ENCODE peak calls at places on chromosomes 12 and 14, in seven cellular contexts. B is AG10803, H is cardiac muscle cell, J is AG09309, L is D721Med, S is MCF 10A, E is AG04449. K is an unnamed sample.

GRCh38 chr14:68952544-68953535 is 26.3 kb downstream of the ACTN1 start:
- DNase-seq in B (peak; percentile 83), H (peak; percentile 87), J (no peak), L (no peak), S (peak; percentile 57), E (no peak), K (no peak)

GRCh38 chr14:72699852-72700257 is 194.0 kb downstream of the DPF3 start:
- DNase-seq in B (peak; percentile 96), H (peak; percentile 87), J (peak; percentile 87), L (no peak), S (peak; percentile 76), E (no peak), K (no peak)

GRCh38 chr12:57011438-57012424 is 4.6 kb downstream of the TAC3 start:
- DNase-seq in B (no peak), H (no peak), J (no peak), L (no peak), S (no peak), E (no peak), K (no peak)

GRCh38 chr14:65833256-65833880 is 420.8 kb downstream of the FUT8 start:
- DNase-seq in B (peak; percentile 39), H (no peak), J (no peak), L (no peak), S (no peak), E (no peak), K (no peak)

GRCh38 chr12:57276935-57277563 is 26.1 kb upstream of the STAC3 start:
- DNase-seq in B (peak; percentile 25), H (peak; percentile 32), J (no peak), L (no peak), S (peak; percentile 13), E (no peak), K (peak; percentile 52)

GRCh38 chr12:103495158-103495782 is 498 bp downstream of the C12orf42 start:
- DNase-seq in B (no peak), H (no peak), J (no peak), L (peak; percentile 37), S (no peak), E (no peak), K (no peak)

GRCh38 chr12:100058482-100059029 is 73.8 kb upstream of the ANKS1B start:
- DNase-seq in B (peak; percentile 91), H (peak; percentile 87), J (peak; percentile 93), L (no peak), S (peak; percentile 47), E (peak; percentile 89), K (peak; percentile 68)

GRCh38 chr12:117486840-117487659 is 125.6 kb upstream of the NOS1 start:
- DNase-seq in B (peak; percentile 55), H (no peak), J (no peak), L (no peak), S (peak; percentile 58), E (peak; percentile 2), K (peak; percentile 97)

GRCh38 chr14:100965296-100965695 is 61.8 kb upstream of the RTL1 start:
- DNase-seq in B (no peak), H (no peak), J (no peak), L (no peak), S (no peak), E (no peak), K (peak; percentile 43)

GRCh38 chr14:64938972-64939816 is 3.4 kb downstream of the GPX2 start:
- DNase-seq in B (no peak), H (no peak), J (no peak), L (no peak), S (no peak), E (no peak), K (no peak)

GRCh38 chr14:61477845-61478438 is 156.6 kb downstream of the PRKCH start:
- DNase-seq in B (peak; percentile 52), H (peak; percentile 86), J (no peak), L (no peak), S (peak; percentile 80), E (no peak), K (peak; percentile 91)

GRCh38 chr12:1885605-1886245 is 32.7 kb downstream of the CACNA2D4 start:
- DNase-seq in B (no peak), H (no peak), J (no peak), L (no peak), S (no peak), E (no peak), K (no peak)

GRCh38 chr14:102717211-102717610 is 60.0 kb upstream of the TRAF3 start:
- DNase-seq in B (no peak), H (peak; percentile 32), J (no peak), L (peak; percentile 50), S (no peak), E (no peak), K (no peak)

GRCh38 chr14:50734950-50735697 is 67.0 kb upstream of the SAV1 start:
- DNase-seq in B (no peak), H (no peak), J (no peak), L (no peak), S (no peak), E (no peak), K (peak; percentile 54)

GRCh38 chr12:57127101-57127709 is 1.1 kb upstream of the LRP1 start:
- DNase-seq in B (no peak), H (no peak), J (no peak), L (no peak), S (peak; percentile 84), E (no peak), K (peak; percentile 62)

GRCh38 chr14:22276913-22277816 is 311.9 kb downstream of the DAD1 start:
- DNase-seq in B (peak; percentile 18), H (peak; percentile 35), J (no peak), L (no peak), S (peak; percentile 34), E (no peak), K (peak; percentile 74)

GRCh38 chr14:75711796-75712211 is 50.8 kb downstream of the TTLL5 start:
- DNase-seq in B (peak; percentile 87), H (peak; percentile 84), J (peak; percentile 55), L (peak; percentile 21), S (peak; percentile 94), E (peak; percentile 52), K (peak; percentile 96)

GRCh38 chr14:47008732-47009131 is 357.2 kb upstream of the RPL10L start:
- DNase-seq in B (no peak), H (no peak), J (no peak), L (no peak), S (no peak), E (no peak), K (no peak)

GRCh38 chr12:126198966-126199692 is 1133.9 kb downstream of the AACS start:
- DNase-seq in B (no peak), H (no peak), J (no peak), L (no peak), S (peak; percentile 86), E (no peak), K (peak; percentile 50)

GRCh38 chr12:96400631-96401060 is 407 bp upstream of the CDK17 start:
- DNase-seq in B (no peak), H (peak; percentile 52), J (no peak), L (no peak), S (peak; percentile 54), E (no peak), K (peak; percentile 37)

GRCh38 chr14:104221636-104222375 is 83.4 kb downstream of the KIF26A start:
- DNase-seq in B (no peak), H (no peak), J (no peak), L (no peak), S (no peak), E (no peak), K (no peak)

GRCh38 chr14:19775587-19775986 is 2.3 kb downstream of the OR4M1 start:
- DNase-seq in B (no peak), H (no peak), J (no peak), L (no peak), S (no peak), E (no peak), K (no peak)

GRCh38 chr14:91298576-91298975 is 54.1 kb upstream of the GPR68 start:
- DNase-seq in B (no peak), H (no peak), J (no peak), L (no peak), S (no peak), E (no peak), K (no peak)

DNA sequence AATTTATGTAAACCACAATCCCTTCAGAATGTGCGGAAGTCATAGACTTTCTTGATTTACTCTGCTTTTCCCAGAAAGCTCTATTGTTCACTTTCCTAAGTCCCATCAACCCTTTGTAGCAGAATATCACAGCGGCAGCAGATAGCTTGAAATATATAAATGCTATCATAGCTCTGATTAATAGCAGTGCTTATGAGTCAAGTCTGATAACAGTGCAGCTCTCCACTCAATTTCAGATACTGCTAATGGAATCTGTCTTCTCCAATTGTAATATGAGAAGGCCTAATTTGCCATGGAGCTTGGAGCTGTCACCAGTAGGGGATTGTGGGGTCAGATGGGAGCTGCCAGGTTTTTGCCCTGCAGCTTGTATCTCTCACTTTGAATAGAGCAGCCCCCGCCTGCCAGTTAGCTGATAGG is 10.9 kb downstream of the TMEM260 start:
- DNase-seq in B (no peak), H (peak; percentile 8), J (no peak), L (no peak), S (no peak), E (no peak), K (no peak)
- TF ChIP-seq CTCF in B (no peak), H (no peak), J (no peak), L (no peak), S (no peak), E (no peak), K (no peak)

GRCh38 chr12:113837059-113837458 is 129.1 kb downstream of the RBM19 start:
- DNase-seq in B (peak; percentile 53), H (peak; percentile 62), J (peak; percentile 8), L (no peak), S (no peak), E (peak; percentile 24), K (no peak)

GRCh38 chr12:113835913-113836312 is 130.2 kb downstream of the RBM19 start:
- DNase-seq in B (no peak), H (no peak), J (no peak), L (no peak), S (no peak), E (no peak), K (no peak)

GRCh38 chr12:113835433-113835832 is 130.7 kb downstream of the RBM19 start:
- DNase-seq in B (no peak), H (no peak), J (no peak), L (no peak), S (no peak), E (no peak), K (no peak)

GRCh38 chr12:113838896-113839295 is 127.2 kb downstream of the RBM19 start:
- DNase-seq in B (no peak), H (no peak), J (no peak), L (no peak), S (no peak), E (no peak), K (no peak)

GRCh38 chr12:113837528-113838296 is 128.4 kb downstream of the RBM19 start:
- DNase-seq in B (no peak), H (no peak), J (no peak), L (no peak), S (no peak), E (no peak), K (no peak)
- TF ChIP-seq CTCF in B (no peak), H (peak; percentile 30), J (no peak), L (no peak), S (no peak), E (peak; percentile 1), K (peak; percentile 26)

GRCh38 chr14:99884834-99885648 is 91.8 kb downstream of the EML1 start:
- DNase-seq in B (peak; percentile 74), H (peak; percentile 80), J (peak; percentile 50), L (no peak), S (peak; percentile 63), E (no peak), K (peak; percentile 76)
- TF ChIP-seq CTCF in B (peak; percentile 76), H (peak; percentile 69), J (peak; percentile 61), L (peak; percentile 80), S (peak; percentile 66), E (peak; percentile 42), K (peak; percentile 90)

GRCh38 chr12:76621582-76622024 is 62.0 kb upstream of the OSBPL8 start:
- DNase-seq in B (peak; percentile 61), H (peak; percentile 75), J (no peak), L (no peak), S (peak; percentile 83), E (no peak), K (peak; percentile 85)
- TF ChIP-seq CTCF in B (peak; percentile 99), H (peak; percentile 83), J (peak; percentile 83), L (peak; percentile 97), S (peak; percentile 91), E (peak; percentile 75), K (peak; percentile 97)

GRCh38 chr12:51822956-51823355 is 25.6 kb downstream of the FIGNL2 start:
- DNase-seq in B (no peak), H (no peak), J (no peak), L (no peak), S (no peak), E (no peak), K (no peak)
- TF ChIP-seq CTCF in B (no peak), H (no peak), J (no peak), L (no peak), S (no peak), E (no peak), K (no peak)